ENCODE peak calls at places on chromosomes 2 and 18, in four cellular contexts. Z is activated T-helper 2 cell treated with anti-CD3 and anti-CD28 coated beads, Interferon-gamma antibody, Interleukin-2, Interleukin-4, amounts not matched to agents 10 μg/mL and 5 μg/mL and 100 μg/mL, durations not matched to agents 14 hours and 24 hours and 36 hours; O is NCI-H524 treated with DMSO at 0.1 percent for 48 hours; T is GM06990. B is an unnamed sample.

GRCh38 chr2:11665510-11666362 is 4.3 kb downstream of the NTSR2 start:
- DNase-seq in Z (no peak), O (no peak), T (no peak), B (no peak)

GRCh38 chr2:206971805-206972204 is 32.5 kb downstream of the CPO start:
- DNase-seq in O (no peak), Z (no peak), T (no peak), B (peak)

GRCh38 chr2:202072737-202073396 is at the start of gene KIAA2012:
- DNase-seq in Z (no peak), T (no peak), O (no peak), B (no peak)

GRCh38 chr2:231297108-231297908 is 98.2 kb upstream of the B3GNT7 start:
- DNase-seq in Z (no peak), O (no peak), T (peak), B (peak)

GRCh38 chr2:27071990-27072830 is 756 bp upstream of the OST4 start:
- DNase-seq in O (no peak), Z (no peak), T (no peak), B (peak)

GRCh38 chr2:96369186-96369585 is 33.6 kb downstream of the NCAPH start:
- DNase-seq in Z (no peak), T (no peak), O (no peak), B (no peak)

GRCh38 chr18:79560042-79560860 is 119.4 kb upstream of the CTDP1 start:
- DNase-seq in Z (no peak), O (no peak), T (no peak), B (no peak)

GRCh38 chr2:201507725-201508124 is 56.2 kb downstream of the STRADB start:
- DNase-seq in Z (no peak), O (no peak), T (no peak), B (no peak)

GRCh38 chr2:56185101-56185581 is 1.4 kb downstream of the CCDC85A start:
- DNase-seq in Z (no peak), O (no peak), T (no peak), B (peak)

GRCh38 chr2:215948051-215948450 is 65.3 kb downstream of the MREG start:
- DNase-seq in T (no peak), Z (no peak), O (no peak), B (no peak)

GRCh38 chr2:120111193-120111592 is 98.3 kb downstream of the EPB41L5 start:
- DNase-seq in O (no peak), T (no peak), Z (no peak), B (no peak)

GRCh38 chr2:8000861-8001260 is 681.0 kb upstream of the ID2 start:
- DNase-seq in O (no peak), Z (no peak), T (no peak), B (no peak)

GRCh38 chr18:7369006-7369405 is 138.1 kb downstream of the LRRC30 start:
- DNase-seq in T (no peak), O (no peak), Z (no peak), B (no peak)

GRCh38 chr2:101820519-101820918 is 123.0 kb downstream of the MAP4K4 start:
- DNase-seq in Z (no peak), T (no peak), O (no peak), B (peak)

GRCh38 chr2:233912799-233913423 is 4.3 kb upstream of the TRPM8 start:
- DNase-seq in O (no peak), Z (no peak), T (no peak), B (peak)

GRCh38 chr2:54459037-54459441 is 2.9 kb downstream of the SPTBN1 start:
- DNase-seq in Z (no peak), T (no peak), O (no peak), B (no peak)

GRCh38 chr2:28895189-28895893 is 874 bp downstream of the WDR43 start:
- DNase-seq in Z (no peak), O (no peak), T (peak), B (peak)

GRCh38 chr2:120564213-120565094 is 171.2 kb upstream of the GLI2 start:
- DNase-seq in O (no peak), T (no peak), Z (no peak), B (peak)

GRCh38 chr2:75146221-75146902 is 53.0 kb downstream of the TACR1 start:
- DNase-seq in T (no peak), Z (no peak), O (no peak), B (no peak)

GRCh38 chr18:46518438-46518837 is 138.6 kb downstream of the LOXHD1 start:
- DNase-seq in O (no peak), Z (no peak), T (no peak), B (no peak)

GRCh38 chr18:13680612-13681011 is 45.7 kb downstream of the FAM210A start:
- DNase-seq in O (no peak), T (no peak), Z (no peak), B (peak)

GRCh38 chr2:96092580-96092877 is 23.8 kb downstream of the ADRA2B start:
- DNase-seq in O (no peak), Z (no peak), T (no peak), B (no peak)

GRCh38 chr18:61554946-61555361 is 221.7 kb downstream of the CDH20 start:
- DNase-seq in Z (no peak), O (no peak), T (no peak), B (no peak)

GRCh38 chr2:7994397-7994951 is 687.4 kb upstream of the ID2 start:
- DNase-seq in T (no peak), Z (no peak), O (peak), B (no peak)

GRCh38 chr2:92073815-92074548 is 2797.2 kb upstream of the TEKT4 start:
- DNase-seq in T (no peak), O (no peak), Z (no peak), B (no peak)

GRCh38 chr18:59052965-59053960 is 86.4 kb upstream of the SEC11C start:
- DNase-seq in O (no peak), Z (no peak), T (no peak), B (no peak)

GRCh38 chr2:11299439-11299838 is 45.0 kb downstream of the ROCK2 start:
- DNase-seq in T (no peak), Z (no peak), O (no peak), B (no peak)

GRCh38 chr2:70393881-70394280 is 92.0 kb upstream of the FAM136A start:
- DNase-seq in Z (no peak), T (no peak), O (no peak), B (no peak)

GRCh38 chr2:60867848-60868247 is 13.5 kb upstream of the REL start:
- DNase-seq in T (no peak), Z (no peak), O (no peak), B (no peak)